ENCODE peak calls at places on chromosome 2, in six cellular contexts. D is stimulated activated CD4-positive, alpha-beta T cell treated with anti-CD3 and anti-CD28 coated beads, Interleukin-2, amount 100 ng/mL, for 48 hours; E is ACHN; K is Calu3; T is astrocyte of the cerebellum; F is NCI-H345. Y is an unnamed sample.

GRCh38 chr2:206085742-206086445 is at the start of gene INO80D:
- DNase-seq in E (peak; percentile 90), K (peak; percentile 74), F (peak; percentile 79), D (peak; percentile 65), T (peak; percentile 75), Y (peak; percentile 72)

GRCh38 chr2:162676515-162676914 is 162.1 kb downstream of the KCNH7 start:
- DNase-seq in K (no peak), D (no peak), F (no peak), T (no peak), E (no peak), Y (no peak)

GRCh38 chr2:220076734-220077133 is 449.3 kb downstream of the SLC4A3 start:
- DNase-seq in F (peak; percentile 33), E (no peak), D (no peak), T (peak; percentile 36), K (no peak), Y (peak; percentile 45)

GRCh38 chr2:111135237-111135909 is 14.7 kb downstream of the BCL2L11 start:
- DNase-seq in T (no peak), E (no peak), D (no peak), F (no peak), K (no peak), Y (no peak)

GRCh38 chr2:43070676-43071491 is 155.5 kb downstream of the ZFP36L2 start:
- DNase-seq in F (no peak), D (no peak), K (no peak), T (no peak), E (no peak), Y (no peak)

GRCh38 chr2:200065477-200065876 is 110.1 kb downstream of the MAIP1 start:
- DNase-seq in F (no peak), D (no peak), T (no peak), K (no peak), E (no peak), Y (peak; percentile 67)

GRCh38 chr2:219737270-219737691 is 109.9 kb downstream of the SLC4A3 start:
- DNase-seq in K (no peak), T (no peak), F (peak; percentile 6), D (no peak), E (peak; percentile 18), Y (no peak)

GRCh38 chr2:173719471-173719870 is 245.7 kb downstream of the SP3 start:
- DNase-seq in K (no peak), T (no peak), D (no peak), E (no peak), F (no peak), Y (no peak)

GRCh38 chr2:8662239-8662879 is 19.5 kb upstream of the ID2 start:
- DNase-seq in E (peak; percentile 72), T (no peak), K (peak; percentile 69), D (no peak), F (no peak), Y (no peak)

Y was measured in skeletal muscle cell.